ENCODE peak calls at places on chromosomes 7 and 10, in six cellular contexts. One of them, this sample, is unnamed.

GRCh38 chr7:42174391-42174848 is 62.6 kb downstream of the GLI3 start:
- DNase-seq in Jurkat, Clone E6-1: no peak
- DNase-seq in CD8-positive, alpha-beta memory T cell: no peak
- DNase-seq in spleen: no peak
- DNase-seq in epithelial cell of esophagus: no peak
- DNase-seq in Peyer's patch: no peak
- DNase-seq in this sample: no peak

GRCh38 chr7:71131753-71132520 is at the start of gene GALNT17:
- DNase-seq in epithelial cell of esophagus: no peak
- DNase-seq in CD8-positive, alpha-beta memory T cell: no peak
- DNase-seq in Jurkat, Clone E6-1: no peak
- DNase-seq in spleen: peak; percentile 70
- DNase-seq in Peyer's patch: no peak
- DNase-seq in this sample: no peak

GRCh38 chr10:1212571-1213141 is 156.5 kb downstream of the WDR37 start:
- DNase-seq in epithelial cell of esophagus: no peak
- DNase-seq in CD8-positive, alpha-beta memory T cell: no peak
- DNase-seq in spleen: peak; percentile 51
- DNase-seq in Jurkat, Clone E6-1: no peak
- DNase-seq in Peyer's patch: no peak
- DNase-seq in this sample: no peak

GRCh38 chr7:28862876-28863275 is 95.3 kb downstream of the TRIL start:
- DNase-seq in CD8-positive, alpha-beta memory T cell: no peak
- DNase-seq in Peyer's patch: no peak
- DNase-seq in spleen: no peak
- DNase-seq in epithelial cell of esophagus: no peak
- DNase-seq in Jurkat, Clone E6-1: no peak
- DNase-seq in this sample: no peak

GRCh38 chr10:99375444-99375843 is 46.3 kb downstream of the CNNM1 start:
- DNase-seq in Jurkat, Clone E6-1: no peak
- DNase-seq in CD8-positive, alpha-beta memory T cell: no peak
- DNase-seq in spleen: no peak
- DNase-seq in Peyer's patch: no peak
- DNase-seq in epithelial cell of esophagus: no peak
- DNase-seq in this sample: no peak

GRCh38 chr7:158863611-158864506 is 7.5 kb downstream of the DYNC2I1 start:
- DNase-seq in epithelial cell of esophagus: peak; percentile 68
- DNase-seq in CD8-positive, alpha-beta memory T cell: no peak
- DNase-seq in spleen: peak; percentile 84
- DNase-seq in Jurkat, Clone E6-1: no peak
- DNase-seq in Peyer's patch: peak; percentile 90
- DNase-seq in this sample: peak; percentile 31

GRCh38 chr7:3076700-3077099 is 33.0 kb upstream of the CARD11 start:
- DNase-seq in Peyer's patch: no peak
- DNase-seq in CD8-positive, alpha-beta memory T cell: no peak
- DNase-seq in epithelial cell of esophagus: no peak
- DNase-seq in Jurkat, Clone E6-1: no peak
- DNase-seq in spleen: no peak
- DNase-seq in this sample: no peak

GRCh38 chr10:81498152-81498551 is 376.8 kb upstream of the NRG3 start:
- DNase-seq in Jurkat, Clone E6-1: no peak
- DNase-seq in epithelial cell of esophagus: no peak
- DNase-seq in CD8-positive, alpha-beta memory T cell: no peak
- DNase-seq in Peyer's patch: no peak
- DNase-seq in spleen: no peak
- DNase-seq in this sample: no peak

GRCh38 chr7:111198255-111198654 is 107.3 kb downstream of the LRRN3 start:
- DNase-seq in CD8-positive, alpha-beta memory T cell: no peak
- DNase-seq in Peyer's patch: no peak
- DNase-seq in epithelial cell of esophagus: peak; percentile 97
- DNase-seq in Jurkat, Clone E6-1: no peak
- DNase-seq in spleen: no peak
- DNase-seq in this sample: peak; percentile 97

GRCh38 chr7:100449190-100449795 is 13.0 kb upstream of the PPP1R35 start:
- DNase-seq in spleen: no peak
- DNase-seq in CD8-positive, alpha-beta memory T cell: no peak
- DNase-seq in Peyer's patch: no peak
- DNase-seq in Jurkat, Clone E6-1: no peak
- DNase-seq in epithelial cell of esophagus: no peak
- DNase-seq in this sample: no peak

GRCh38 chr7:100443096-100443840 is 7.0 kb upstream of the PPP1R35 start:
- DNase-seq in spleen: peak; percentile 67
- DNase-seq in Jurkat, Clone E6-1: no peak
- DNase-seq in CD8-positive, alpha-beta memory T cell: no peak
- DNase-seq in epithelial cell of esophagus: no peak
- DNase-seq in Peyer's patch: no peak
- DNase-seq in this sample: no peak

GRCh38 chr7:100441641-100442535 is 5.6 kb upstream of the PPP1R35 start:
- DNase-seq in spleen: peak; percentile 68
- DNase-seq in Peyer's patch: peak; percentile 44
- DNase-seq in CD8-positive, alpha-beta memory T cell: no peak
- DNase-seq in Jurkat, Clone E6-1: no peak
- DNase-seq in epithelial cell of esophagus: no peak
- DNase-seq in this sample: no peak

GRCh38 chr7:100446040-100446439 is 9.7 kb upstream of the PPP1R35 start:
- DNase-seq in epithelial cell of esophagus: peak; percentile 31
- DNase-seq in Peyer's patch: no peak
- DNase-seq in CD8-positive, alpha-beta memory T cell: no peak
- DNase-seq in Jurkat, Clone E6-1: no peak
- DNase-seq in spleen: no peak
- DNase-seq in this sample: no peak

GRCh38 chr7:100444311-100445278 is 8.3 kb upstream of the PPP1R35 start:
- DNase-seq in CD8-positive, alpha-beta memory T cell: no peak
- DNase-seq in epithelial cell of esophagus: no peak
- DNase-seq in Peyer's patch: peak; percentile 79
- DNase-seq in spleen: peak; percentile 80
- DNase-seq in Jurkat, Clone E6-1: no peak
- DNase-seq in this sample: no peak
- H3K4me3 ChIP-seq in CD8-positive, alpha-beta memory T cell: no peak overlapping the region
- H3K4me3 ChIP-seq in epithelial cell of esophagus: no peak overlapping the region
- H3K4me3 ChIP-seq in Peyer's patch: no peak overlapping the region
- H3K4me3 ChIP-seq in spleen: no peak overlapping the region
- H3K4me3 ChIP-seq in Jurkat, Clone E6-1: no peak overlapping the region
- H3K4me3 ChIP-seq in this sample: no peak overlapping the region

GRCh38 chr7:64999165-65000004 is 7.1 kb downstream of the ERV3-1 start:
- DNase-seq in CD8-positive, alpha-beta memory T cell: no peak
- DNase-seq in Jurkat, Clone E6-1: no peak
- DNase-seq in epithelial cell of esophagus: peak; percentile 94
- DNase-seq in spleen: peak; percentile 80
- DNase-seq in Peyer's patch: no peak
- DNase-seq in this sample: no peak
- H3K4me3 ChIP-seq in CD8-positive, alpha-beta memory T cell: no peak overlapping the region
- H3K4me3 ChIP-seq in Jurkat, Clone E6-1: no peak overlapping the region
- H3K4me3 ChIP-seq in epithelial cell of esophagus: no peak overlapping the region
- H3K4me3 ChIP-seq in spleen: peak overlapping the region; percentile 49
- H3K4me3 ChIP-seq in Peyer's patch: no peak overlapping the region
- H3K4me3 ChIP-seq in this sample: no peak overlapping the region

GRCh38 chr10:124611738-124612137 is 132.4 kb downstream of the FAM53B start:
- DNase-seq in Jurkat, Clone E6-1: peak; percentile 89
- DNase-seq in spleen: peak; percentile 90
- DNase-seq in CD8-positive, alpha-beta memory T cell: peak; percentile 78
- DNase-seq in epithelial cell of esophagus: no peak
- DNase-seq in Peyer's patch: peak; percentile 73
- DNase-seq in this sample: no peak
- H3K4me3 ChIP-seq in Jurkat, Clone E6-1: peak overlapping the region; percentile 30
- H3K4me3 ChIP-seq in spleen: peak overlapping the region; percentile 12
- H3K4me3 ChIP-seq in CD8-positive, alpha-beta memory T cell: peak overlapping the region; percentile 41
- H3K4me3 ChIP-seq in epithelial cell of esophagus: no peak overlapping the region
- H3K4me3 ChIP-seq in Peyer's patch: no peak overlapping the region
- H3K4me3 ChIP-seq in this sample: no peak overlapping the region

GRCh38 chr10:33150904-33151303 is 183.6 kb downstream of the NRP1 start:
- DNase-seq in Peyer's patch: no peak
- DNase-seq in spleen: no peak
- DNase-seq in CD8-positive, alpha-beta memory T cell: no peak
- DNase-seq in epithelial cell of esophagus: no peak
- DNase-seq in Jurkat, Clone E6-1: no peak
- DNase-seq in this sample: no peak
- H3K4me3 ChIP-seq in Peyer's patch: no peak overlapping the region
- H3K4me3 ChIP-seq in spleen: no peak overlapping the region
- H3K4me3 ChIP-seq in CD8-positive, alpha-beta memory T cell: no peak overlapping the region
- H3K4me3 ChIP-seq in epithelial cell of esophagus: no peak overlapping the region
- H3K4me3 ChIP-seq in Jurkat, Clone E6-1: no peak overlapping the region
- H3K4me3 ChIP-seq in this sample: no peak overlapping the region

GRCh38 chr7:135929249-135929648 is 47.9 kb downstream of the MTPN start:
- DNase-seq in Peyer's patch: no peak
- DNase-seq in epithelial cell of esophagus: no peak
- DNase-seq in spleen: no peak
- DNase-seq in Jurkat, Clone E6-1: no peak
- DNase-seq in CD8-positive, alpha-beta memory T cell: no peak
- DNase-seq in this sample: no peak
- H3K4me3 ChIP-seq in Peyer's patch: no peak overlapping the region
- H3K4me3 ChIP-seq in epithelial cell of esophagus: no peak overlapping the region
- H3K4me3 ChIP-seq in spleen: no peak overlapping the region
- H3K4me3 ChIP-seq in Jurkat, Clone E6-1: no peak overlapping the region
- H3K4me3 ChIP-seq in CD8-positive, alpha-beta memory T cell: no peak overlapping the region
- H3K4me3 ChIP-seq in this sample: no peak overlapping the region